ENCODE peak calls at places on chromosomes 2 and 18, in four cellular contexts. Q, P, G and M are unnamed samples.

GRCh38 chr2:197969391-197969893 is 165.0 kb downstream of the PLCL1 start:
- DNase-seq in Q (no peak), P (no peak), G (no peak), M (peak; percentile 82)

GRCh38 chr18:50662177-50662576 is 102.3 kb downstream of the MAPK4 start:
- DNase-seq in Q (no peak), P (no peak), G (no peak), M (no peak)

GRCh38 chr2:179850188-179850587 is 11.2 kb downstream of the ZNF385B start:
- DNase-seq in P (no peak), Q (no peak), G (no peak), M (peak; percentile 27)

GRCh38 chr2:195486987-195487644 is 169.9 kb upstream of the SLC39A10 start:
- DNase-seq in P (no peak), Q (no peak), G (no peak), M (peak; percentile 73)

GRCh38 chr2:86480105-86480504 is 38.9 kb downstream of the KDM3A start:
- DNase-seq in P (no peak), Q (no peak), G (no peak), M (no peak)

GRCh38 chr2:224749136-224749535 is 33.0 kb upstream of the CCDC195 start:
- DNase-seq in G (no peak), P (no peak), Q (no peak), M (no peak)

GRCh38 chr2:24123212-24124002 is at the start of the genes FAM228B and PFN4:
- DNase-seq in P (peak; percentile 35), Q (peak; percentile 95), G (peak; percentile 87), M (peak; percentile 92)

GRCh38 chr2:54594048-54594447 is 129.4 kb upstream of the EML6 start:
- DNase-seq in P (no peak), G (no peak), Q (no peak), M (no peak)

GRCh38 chr2:8216397-8216796 is 465.5 kb upstream of the ID2 start:
- DNase-seq in Q (no peak), P (no peak), G (no peak), M (no peak)

GRCh38 chr2:227503433-227504406 is 31.8 kb downstream of the AGFG1 start:
- DNase-seq in G (no peak), Q (no peak), P (no peak), M (peak; percentile 53)

GRCh38 chr2:150561076-150561475 is 73.6 kb upstream of the RND3 start:
- DNase-seq in Q (no peak), G (no peak), P (no peak), M (no peak)

GRCh38 chr18:29874519-29875098 is 1167.9 kb downstream of the DSC3 start:
- DNase-seq in P (no peak), Q (no peak), G (peak; percentile 46), M (peak; percentile 51)

GRCh38 chr2:157722580-157723234 is 94.0 kb upstream of the ACVR1C start:
- DNase-seq in P (no peak), G (no peak), Q (no peak), M (no peak)

GRCh38 chr2:31193066-31193396 is 24.3 kb downstream of the CAPN14 start:
- DNase-seq in Q (no peak), P (no peak), G (no peak), M (no peak)

GRCh38 chr2:6926071-6926732 is 9.0 kb downstream of the RNF144A start:
- DNase-seq in Q (no peak), G (no peak), P (no peak), M (no peak)

GRCh38 chr2:33706410-33706809 is 107.3 kb upstream of the FAM98A start:
- DNase-seq in P (no peak), Q (no peak), G (no peak), M (no peak)

GRCh38 chr18:3493501-3494244 is 43.7 kb downstream of the TGIF1 start:
- DNase-seq in G (no peak), P (no peak), Q (no peak), M (no peak)

GRCh38 chr2:8576525-8577157 is 105.2 kb upstream of the ID2 start:
- DNase-seq in G (no peak), Q (peak; percentile 70), P (no peak), M (no peak)

GRCh38 chr2:27960237-27960912 is 69.8 kb downstream of the BABAM2 start:
- DNase-seq in Q (no peak), P (no peak), G (no peak), M (peak; percentile 92)

GRCh38 chr18:35050004-35050623 is 8.9 kb downstream of the MAPRE2 start:
- DNase-seq in P (no peak), Q (no peak), G (no peak), M (peak; percentile 47)

GRCh38 chr18:5237083-5237722 is 40.1 kb upstream of the AKAIN1 start:
- DNase-seq in Q (peak; percentile 64), P (no peak), G (peak; percentile 52), M (no peak)

GRCh38 chr2:73985318-73986084 is 791 bp downstream of the TET3 start:
- DNase-seq in Q (peak; percentile 84), G (no peak), P (no peak), M (peak; percentile 63)